ENCODE peak calls at places on chromosome 9, in seven cellular contexts. T is iPS DF 6.9, M is AG08395, L is HTR-8/SVneo, F is progenitor cell of endocrine pancreas, W is nucleus accumbens, N is aorta. V is an unnamed sample.

GRCh38 chr9:91681461-91682305 is 258.1 kb upstream of the NFIL3 start:
- DNase-seq in T (peak; percentile 66), M (peak; percentile 89), N (peak; percentile 90), W (peak; percentile 70), L (peak; percentile 64), F (peak; percentile 76), V (peak; percentile 38)

GRCh38 chr9:127877566-127877998 is at the start of gene AK1:
- DNase-seq in M (peak; percentile 68), N (peak; percentile 95), W (peak; percentile 85), T (no peak), L (peak; percentile 51), F (peak; percentile 61), V (no peak)

GRCh38 chr9:83572524-83572923 is 34.3 kb upstream of the FRMD3 start:
- DNase-seq in M (no peak), L (no peak), F (no peak), T (no peak), N (no peak), W (no peak), V (no peak)

GRCh38 chr9:95012035-95012708 is 285.7 kb downstream of the AOPEP start:
- DNase-seq in N (no peak), W (no peak), F (no peak), T (no peak), L (no peak), M (no peak), V (no peak)

GRCh38 chr9:74570879-74571512 is 73.9 kb downstream of the RORB start:
- DNase-seq in N (no peak), M (peak; percentile 29), T (no peak), F (no peak), L (peak; percentile 18), W (peak; percentile 3), V (no peak)

GRCh38 chr9:133950206-133950915 is 41.8 kb downstream of the VAV2 start:
- DNase-seq in W (no peak), T (no peak), F (no peak), L (no peak), N (peak; percentile 72), M (peak; percentile 66), V (no peak)

GRCh38 chr9:81619353-81620008 is 69.9 kb downstream of the TLE1 start:
- DNase-seq in W (no peak), M (peak; percentile 89), F (no peak), T (no peak), L (no peak), N (no peak), V (no peak)

GRCh38 chr9:106896695-106897094 is 33.7 kb downstream of the ZNF462 start:
- DNase-seq in T (no peak), L (no peak), F (no peak), N (no peak), M (no peak), W (no peak), V (no peak)

GRCh38 chr9:101635473-101635872 is 40.7 kb upstream of the PPP3R2 start:
- DNase-seq in N (no peak), M (no peak), T (no peak), L (no peak), F (no peak), W (no peak), V (no peak)

GRCh38 chr9:133939386-133939785 is 52.7 kb downstream of the VAV2 start:
- DNase-seq in F (no peak), W (no peak), N (no peak), T (no peak), L (no peak), M (no peak), V (no peak)

GRCh38 chr9:135068776-135069415 is 18.6 kb upstream of the OLFM1 start:
- DNase-seq in M (no peak), L (no peak), T (no peak), N (peak; percentile 51), F (no peak), W (no peak), V (no peak)

GRCh38 chr9:117929873-117930272 is 225.7 kb downstream of the TLR4 start:
- DNase-seq in W (no peak), F (no peak), M (no peak), T (no peak), L (no peak), N (no peak), V (no peak)

GRCh38 chr9:97880336-97880735 is 27.3 kb downstream of the FOXE1 start:
- DNase-seq in W (no peak), M (no peak), N (no peak), L (no peak), T (no peak), F (no peak), V (no peak)

GRCh38 chr9:105716146-105716545 is 21.8 kb downstream of the TMEM38B start:
- DNase-seq in F (no peak), M (no peak), L (no peak), T (no peak), W (no peak), N (no peak), V (no peak)

GRCh38 chr9:72165821-72166547 is 16.7 kb downstream of the GDA start:
- DNase-seq in F (no peak), N (no peak), T (no peak), M (no peak), L (no peak), W (no peak), V (no peak)

GRCh38 chr9:95181226-95181818 is 136.2 kb downstream of the FANCC start:
- DNase-seq in T (no peak), W (no peak), M (peak; percentile 37), L (no peak), F (no peak), N (no peak), V (no peak)

GRCh38 chr9:123318192-123318591 is 37.8 kb upstream of the CRB2 start:
- DNase-seq in N (peak; percentile 52), F (no peak), L (no peak), M (no peak), T (no peak), W (no peak), V (no peak)

GRCh38 chr9:131661954-131662621 is 77.8 kb downstream of the RAPGEF1 start:
- DNase-seq in M (no peak), F (no peak), W (no peak), N (no peak), T (no peak), L (no peak), V (peak; percentile 66)

GRCh38 chr9:2158729-2159128 is 143.6 kb downstream of the SMARCA2 start:
- DNase-seq in F (no peak), T (no peak), M (no peak), N (no peak), L (no peak), W (no peak), V (no peak)

GRCh38 chr9:995776-996175 is 19.3 kb downstream of the DMRT3 start:
- DNase-seq in N (no peak), M (peak; percentile 48), L (no peak), T (no peak), F (no peak), W (no peak), V (no peak)

GRCh38 chr9:8627944-8628679 is 828.5 kb upstream of the DMAC1 start:
- DNase-seq in M (no peak), F (no peak), W (no peak), L (no peak), N (no peak), T (no peak), V (no peak)

GRCh38 chr9:23825143-23825531 is 903 bp downstream of the ELAVL2 start:
- DNase-seq in M (no peak), N (no peak), T (no peak), F (no peak), W (no peak), L (no peak), V (no peak)

GRCh38 chr9:93303806-93304573 is 120.1 kb downstream of the WNK2 start:
- DNase-seq in F (no peak), N (peak; percentile 67), L (no peak), M (no peak), T (no peak), W (no peak), V (no peak)

GRCh38 chr9:36677611-36678010 is 104.9 kb downstream of the MELK start:
- DNase-seq in N (no peak), T (no peak), M (no peak), L (no peak), F (no peak), W (no peak), V (no peak)

GRCh38 chr9:90515550-90515949 is 127.1 kb downstream of the DIRAS2 start:
- DNase-seq in T (no peak), W (no peak), F (no peak), L (no peak), M (no peak), N (no peak), V (no peak)

GRCh38 chr9:126499911-126500599 is 113.7 kb upstream of the LMX1B start:
- DNase-seq in N (peak; percentile 74), F (no peak), W (no peak), T (no peak), L (no peak), M (no peak), V (no peak)

GRCh38 chr9:72158680-72159079 is 9.4 kb downstream of the GDA start:
- DNase-seq in L (no peak), N (no peak), F (no peak), W (no peak), M (no peak), T (no peak), V (no peak)

GRCh38 chr9:129197978-129198736 is 20.1 kb upstream of the IER5L start:
- DNase-seq in N (peak; percentile 83), T (no peak), W (no peak), M (peak; percentile 69), F (no peak), L (no peak), V (no peak)

GRCh38 chr9:91411096-91411771 is 12.4 kb downstream of the NFIL3 start:
- DNase-seq in T (no peak), F (no peak), L (no peak), N (no peak), W (no peak), M (no peak), V (no peak)

GRCh38 chr9:1383823-1384580 is 333.8 kb downstream of the DMRT2 start:
- DNase-seq in T (no peak), N (no peak), F (no peak), L (no peak), W (no peak), M (no peak), V (no peak)

GRCh38 chr9:114282926-114283325 is 40.0 kb upstream of the ORM1 start:
- DNase-seq in M (peak; percentile 85), W (no peak), N (peak; percentile 36), F (no peak), T (no peak), L (no peak), V (no peak)

GRCh38 chr9:2336055-2336454 is 285.5 kb upstream of the VLDLR start:
- DNase-seq in L (no peak), N (no peak), W (no peak), M (peak; percentile 9), F (no peak), T (no peak), V (no peak)

GRCh38 chr9:121282309-121283071 is 14.5 kb downstream of the GSN start:
- DNase-seq in L (no peak), W (no peak), M (peak; percentile 65), T (no peak), N (no peak), F (no peak), V (no peak)

GRCh38 chr9:126327016-126327749 is 554 bp downstream of the MVB12B start:
- DNase-seq in T (no peak), F (peak; percentile 25), M (no peak), L (peak; percentile 12), N (peak; percentile 75), W (peak; percentile 32), V (no peak)

GRCh38 chr9:4855861-4856260 is 63.1 kb downstream of the RCL1 start:
- DNase-seq in T (no peak), L (no peak), M (peak; percentile 66), W (peak; percentile 3), N (peak; percentile 76), F (no peak), V (no peak)

GRCh38 chr9:86413966-86414880 is 60.0 kb upstream of the TUT7 start:
- DNase-seq in M (peak; percentile 60), W (no peak), F (no peak), T (no peak), N (no peak), L (peak; percentile 31), V (no peak)

GRCh38 chr9:87336407-87336806 is 161.3 kb upstream of the DAPK1 start:
- DNase-seq in F (no peak), M (peak; percentile 48), T (no peak), W (no peak), N (no peak), L (no peak), V (no peak)